ENCODE peak calls at places on chromosomes 11 and 22, in nine cellular contexts. K, V, I, J, Y, M, H, U and W are unnamed samples.

GRCh38 chr11:58905716-58906547 is 33.4 kb upstream of the GLYATL1 start:
- DNase-seq in V (peak; percentile 88), J (peak; percentile 92), I (peak; percentile 86), K (no peak), U (peak; percentile 97), Y (no peak), M (no peak), H (no peak), W (no peak)

GRCh38 chr11:122754028-122754427 is 84.3 kb upstream of the CRTAM start:
- DNase-seq in J (no peak), V (no peak), M (no peak), Y (no peak), H (no peak), K (no peak), I (no peak), U (no peak), W (no peak)

GRCh38 chr11:16124390-16124789 is 232.0 kb downstream of the SOX6 start:
- DNase-seq in U (no peak), I (no peak), H (no peak), M (no peak), K (no peak), V (no peak), Y (no peak), J (no peak), W (no peak)

GRCh38 chr11:93727985-93728791 is 13.1 kb downstream of the TAF1D start:
- DNase-seq in Y (no peak), H (no peak), I (no peak), U (no peak), V (no peak), M (no peak), K (no peak), J (peak; percentile 23), W (peak; percentile 48)

GRCh38 chr22:44894782-44895181 is 115.0 kb downstream of the PHF21B start:
- DNase-seq in V (no peak), J (no peak), K (no peak), I (no peak), Y (no peak), U (no peak), H (no peak), M (no peak), W (no peak)

GRCh38 chr11:112163875-112164521 is at the start of gene IL18:
- DNase-seq in Y (no peak), H (no peak), J (no peak), M (no peak), U (peak; percentile 56), V (peak; percentile 21), K (no peak), I (no peak), W (peak; percentile 25)

GRCh38 chr11:3177931-3178330 is 12.8 kb upstream of the OSBPL5 start:
- DNase-seq in V (peak; percentile 28), M (no peak), I (no peak), U (no peak), H (no peak), K (no peak), J (peak; percentile 64), Y (no peak), W (peak; percentile 74)

GRCh38 chr11:134036484-134037092 is 32.3 kb upstream of the JAM3 start:
- DNase-seq in U (peak; percentile 66), Y (no peak), J (no peak), M (no peak), H (no peak), I (no peak), V (peak; percentile 9), K (no peak), W (no peak)

GRCh38 chr11:76208829-76209670 is 2.7 kb upstream of the WNT11 start:
- DNase-seq in H (peak; percentile 71), J (peak; percentile 40), M (peak; percentile 59), V (peak; percentile 40), I (peak; percentile 51), Y (peak; percentile 19), K (peak; percentile 81), U (peak; percentile 88), W (peak; percentile 84)

GRCh38 chr11:117826832-117827231 is 2.3 kb upstream of the FXYD2 start:
- DNase-seq in J (no peak), H (no peak), U (peak; percentile 51), I (no peak), M (no peak), K (no peak), Y (no peak), V (no peak), W (no peak)

GRCh38 chr11:57668467-57668890 is 565 bp downstream of the ZDHHC5 start:
- DNase-seq in V (no peak), H (no peak), J (peak; percentile 22), I (no peak), K (no peak), Y (peak; percentile 65), M (no peak), U (no peak), W (peak; percentile 56)

GRCh38 chr11:128022761-128023160 is 564.6 kb downstream of the ETS1 start:
- DNase-seq in U (no peak), V (no peak), K (no peak), H (no peak), M (no peak), Y (no peak), I (no peak), J (no peak), W (no peak)

GRCh38 chr22:29621761-29622526 is 18.5 kb downstream of the NF2 start:
- DNase-seq in M (no peak), K (no peak), I (no peak), V (peak; percentile 92), Y (peak; percentile 48), J (peak; percentile 98), U (peak; percentile 47), H (no peak), W (no peak)

GRCh38 chr11:75477614-75477935 is 44.6 kb upstream of the KLHL35 start:
- DNase-seq in J (no peak), U (no peak), Y (no peak), H (no peak), V (no peak), M (no peak), I (no peak), K (no peak), W (no peak)

GRCh38 chr11:65437436-65438227 is 15.0 kb downstream of the NEAT1 start:
- DNase-seq in K (no peak), Y (no peak), V (peak; percentile 71), I (no peak), H (no peak), M (no peak), J (peak; percentile 57), U (peak; percentile 73), W (no peak)

GRCh38 chr11:110470716-110471115 is 41.0 kb downstream of the FDX1 start:
- DNase-seq in V (peak; percentile 50), I (no peak), J (peak; percentile 56), H (no peak), K (no peak), U (no peak), M (no peak), Y (no peak), W (no peak)

GRCh38 chr11:79564288-79564925 is 123.6 kb upstream of the TENM4 start:
- DNase-seq in K (no peak), J (no peak), Y (no peak), I (no peak), M (no peak), U (no peak), V (no peak), H (no peak), W (no peak)

GRCh38 chr22:40196628-40197027 is 18.9 kb downstream of the TNRC6B start:
- DNase-seq in Y (no peak), U (peak; percentile 41), H (no peak), I (no peak), J (peak; percentile 94), K (peak; percentile 59), M (no peak), V (peak; percentile 93), W (no peak)

GRCh38 chr11:82846037-82846383 is 54.2 kb downstream of the PRCP start:
- DNase-seq in H (no peak), I (no peak), U (no peak), V (no peak), J (no peak), Y (no peak), K (no peak), M (no peak), W (no peak)

GRCh38 chr11:70205049-70205725 is 2.1 kb downstream of the FADD start:
- DNase-seq in I (no peak), H (no peak), M (no peak), V (peak; percentile 44), Y (no peak), J (peak; percentile 20), K (no peak), U (no peak), W (no peak)

GRCh38 chr11:60924110-60924905 is at the start of gene TMEM132A:
- DNase-seq in V (peak; percentile 56), H (no peak), Y (peak; percentile 82), J (peak; percentile 78), K (no peak), M (no peak), I (peak; percentile 83), U (peak; percentile 95), W (no peak)

GRCh38 chr11:94100253-94100652 is 28.4 kb upstream of the PANX1 start:
- DNase-seq in M (no peak), K (no peak), V (no peak), U (no peak), H (no peak), J (no peak), Y (no peak), I (no peak), W (no peak)

GRCh38 chr11:72519220-72519881 is 85.0 kb upstream of the CLPB start:
- DNase-seq in U (no peak), Y (no peak), H (no peak), K (no peak), M (no peak), J (peak; percentile 36), V (peak; percentile 20), I (no peak), W (peak; percentile 38)

GRCh38 chr22:48490513-48491411 is 1336.9 kb downstream of the BRD1 start:
- DNase-seq in Y (peak; percentile 34), K (no peak), M (no peak), V (no peak), J (no peak), U (peak; percentile 33), H (no peak), I (no peak), W (no peak)

GRCh38 chr11:31824791-31825452 is 13.8 kb upstream of the PAX6 start:
- DNase-seq in K (no peak), J (no peak), M (no peak), V (no peak), I (no peak), U (peak; percentile 22), Y (no peak), H (no peak), W (no peak)

GRCh38 chr11:116461789-116462188 is 311.0 kb downstream of the BUD13 start:
- DNase-seq in J (no peak), K (no peak), Y (peak; percentile 61), H (no peak), V (no peak), U (peak; percentile 56), M (no peak), I (no peak), W (peak; percentile 6)

GRCh38 chr22:41286639-41287091 is 678 bp upstream of the RANGAP1 start:
- DNase-seq in M (no peak), V (no peak), K (peak; percentile 48), I (no peak), U (no peak), H (peak; percentile 38), J (peak; percentile 62), Y (peak; percentile 75), W (peak; percentile 81)

GRCh38 chr11:72578991-72579815 is 95.0 kb downstream of the PDE2A start:
- DNase-seq in U (no peak), K (no peak), V (no peak), I (no peak), M (no peak), J (no peak), H (no peak), Y (no peak), W (no peak)

GRCh38 chr11:17528181-17528691 is 16.0 kb downstream of the USH1C start:
- DNase-seq in I (peak; percentile 82), M (no peak), V (peak; percentile 67), Y (no peak), H (peak; percentile 46), K (peak; percentile 49), U (peak; percentile 75), J (peak; percentile 43), W (peak; percentile 66)

GRCh38 chr11:107357877-107358276 is 99.7 kb downstream of the CWF19L2 start:
- DNase-seq in K (no peak), I (no peak), J (no peak), M (no peak), H (no peak), V (no peak), U (no peak), Y (no peak), W (no peak)

GRCh38 chr11:96620464-96621044 is 230.7 kb downstream of the JRKL start:
- DNase-seq in J (no peak), M (no peak), K (no peak), H (no peak), U (no peak), Y (peak; percentile 35), V (peak; percentile 7), I (no peak), W (no peak)